ENCODE peak calls at places on chromosomes 2 and 18, in seven cellular contexts. C is neural progenitor cell, F is cardiac fibroblast, H is lower lobe of right lung, E is fibroblast of mammary gland, U is astrocyte, N is brain microvascular endothelial cell. Z is an unnamed sample.

GRCh38 chr2:201517094-201517493 is 65.6 kb downstream of the STRADB start:
- DNase-seq in C (no peak), F (no peak), H (no peak), E (no peak), U (peak; percentile 69), N (peak; percentile 2), Z (no peak)

GRCh38 chr2:241777686-241778627 is 1.3 kb downstream of the GAL3ST2 start:
- DNase-seq in C (no peak), F (no peak), H (no peak), E (no peak), U (no peak), N (no peak), Z (peak; percentile 48)

GRCh38 chr2:63790913-63791312 is 50.8 kb upstream of the UGP2 start:
- DNase-seq in C (no peak), F (peak; percentile 88), H (no peak), E (peak; percentile 97), U (peak; percentile 91), N (peak; percentile 88), Z (no peak)

GRCh38 chr2:230170532-230170931 is 49.3 kb downstream of the SP110 start:
- DNase-seq in C (no peak), F (peak; percentile 49), H (no peak), E (no peak), U (no peak), N (peak; percentile 12), Z (peak; percentile 84)

GRCh38 chr2:25369439-25369838 is 27.7 kb upstream of the DNMT3A start:
- DNase-seq in C (no peak), F (no peak), H (no peak), E (no peak), U (no peak), N (no peak), Z (no peak)

GRCh38 chr2:40690525-40690924 is 238.6 kb upstream of the SLC8A1 start:
- DNase-seq in C (no peak), F (no peak), H (no peak), E (peak; percentile 3), U (no peak), N (no peak), Z (no peak)

GRCh38 chr18:56257215-56257614 is 381.2 kb downstream of the TXNL1 start:
- DNase-seq in C (no peak), F (peak; percentile 63), H (no peak), E (peak; percentile 83), U (peak; percentile 97), N (peak; percentile 47), Z (no peak)

GRCh38 chr18:79786781-79787526 is 10.8 kb upstream of the KCNG2 start:
- DNase-seq in C (no peak), F (peak; percentile 68), H (peak; percentile 35), E (peak; percentile 81), U (no peak), N (no peak), Z (no peak)

GRCh38 chr2:83142934-83143333 is 1316.1 kb downstream of the SUCLG1 start:
- DNase-seq in C (no peak), F (no peak), H (no peak), E (no peak), U (no peak), N (no peak), Z (no peak)

GRCh38 chr2:126990605-126991532 is 92.2 kb downstream of the TEX51 start:
- DNase-seq in C (no peak), F (no peak), H (no peak), E (no peak), U (no peak), N (no peak), Z (no peak)

GRCh38 chr2:85215074-85216050 is 82.2 kb downstream of the TCF7L1 start:
- DNase-seq in C (peak; percentile 79), F (peak; percentile 78), H (no peak), E (peak; percentile 86), U (peak; percentile 92), N (peak; percentile 62), Z (no peak)

GRCh38 chr2:8028036-8028435 is 653.8 kb upstream of the ID2 start:
- DNase-seq in C (no peak), F (no peak), H (no peak), E (no peak), U (no peak), N (no peak), Z (no peak)

GRCh38 chr2:1736045-1736444 is 8.3 kb downstream of the PXDN start:
- DNase-seq in C (no peak), F (peak; percentile 31), H (no peak), E (peak; percentile 25), U (peak; percentile 84), N (no peak), Z (no peak)

GRCh38 chr2:12057436-12058166 is 311.2 kb downstream of the LPIN1 start:
- DNase-seq in C (no peak), F (no peak), H (peak; percentile 52), E (no peak), U (peak; percentile 45), N (peak; percentile 31), Z (peak; percentile 25)

GRCh38 chr2:185785851-185786473 is 47.4 kb downstream of the FSIP2 start:
- DNase-seq in C (no peak), F (no peak), H (no peak), E (peak; percentile 28), U (no peak), N (no peak), Z (no peak)

GRCh38 chr18:79241755-79242154 is 154.0 kb upstream of the NFATC1 start:
- DNase-seq in C (no peak), F (no peak), H (no peak), E (no peak), U (no peak), N (no peak), Z (no peak)

GRCh38 chr2:227860116-227860724 is 11.2 kb upstream of the DAW1 start:
- DNase-seq in C (no peak), F (no peak), H (no peak), E (no peak), U (no peak), N (no peak), Z (no peak)

GRCh38 chr2:83596592-83597339 is 862.3 kb downstream of the SUCLG1 start:
- DNase-seq in C (no peak), F (no peak), H (no peak), E (no peak), U (no peak), N (no peak), Z (no peak)

GRCh38 chr2:28868611-28869010 is 1.5 kb downstream of the TRMT61B start:
- DNase-seq in C (peak; percentile 34), F (no peak), H (no peak), E (no peak), U (no peak), N (no peak), Z (no peak)

GRCh38 chr2:28869494-28870145 is 489 bp downstream of the TRMT61B start:
- DNase-seq in C (peak; percentile 17), F (no peak), H (peak; percentile 58), E (no peak), U (no peak), N (no peak), Z (peak; percentile 24)

GRCh38 chr2:28871620-28872019 is 1.5 kb upstream of the TRMT61B start:
- DNase-seq in C (no peak), F (no peak), H (no peak), E (no peak), U (no peak), N (no peak), Z (no peak)

GRCh38 chr2:28870146-28870891 is at the start of gene TRMT61B:
- DNase-seq in C (peak; percentile 98), F (peak; percentile 95), H (peak; percentile 98), E (peak; percentile 92), U (peak; percentile 88), N (peak; percentile 97), Z (peak; percentile 97)
- H3K4me3 ChIP-seq in C (peak within 1 kb of the TSS; percentile 91), F (peak within 1 kb of the TSS; percentile 91), H (peak within 1 kb of the TSS; percentile 99), E (peak within 1 kb of the TSS; percentile 95), U (peak within 1 kb of the TSS; percentile 95), N (peak within 1 kb of the TSS; percentile 97), Z (peak within 1 kb of the TSS; percentile 85)

DNA sequence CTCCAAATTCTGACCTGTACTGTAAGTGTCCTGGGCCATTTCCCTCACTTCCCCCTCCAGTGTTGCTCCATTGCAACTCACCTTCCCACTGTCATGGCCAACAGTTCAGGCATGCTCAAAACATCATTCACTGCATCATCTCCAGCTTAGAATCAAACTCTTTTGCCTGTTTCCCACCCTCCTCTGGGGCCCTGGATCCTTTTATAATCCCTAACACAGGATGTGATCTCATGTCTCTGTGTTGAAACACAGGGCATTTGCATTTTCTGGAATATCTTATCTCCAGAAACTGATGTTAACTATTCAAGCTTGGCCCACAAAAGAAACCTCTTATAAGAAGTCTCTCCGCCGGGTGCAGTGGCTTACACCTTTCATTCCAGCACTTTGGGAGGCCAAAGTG is 3.0 kb downstream of the DPP4 start:
- DNase-seq in C (no peak), F (peak; percentile 76), H (no peak), E (peak; percentile 35), U (no peak), N (no peak), Z (no peak)
- H3K4me3 ChIP-seq in C (no peak overlapping the region), F (no peak overlapping the region), H (no peak overlapping the region), E (no peak overlapping the region), U (no peak overlapping the region), N (no peak overlapping the region), Z (no peak overlapping the region)

DNA sequence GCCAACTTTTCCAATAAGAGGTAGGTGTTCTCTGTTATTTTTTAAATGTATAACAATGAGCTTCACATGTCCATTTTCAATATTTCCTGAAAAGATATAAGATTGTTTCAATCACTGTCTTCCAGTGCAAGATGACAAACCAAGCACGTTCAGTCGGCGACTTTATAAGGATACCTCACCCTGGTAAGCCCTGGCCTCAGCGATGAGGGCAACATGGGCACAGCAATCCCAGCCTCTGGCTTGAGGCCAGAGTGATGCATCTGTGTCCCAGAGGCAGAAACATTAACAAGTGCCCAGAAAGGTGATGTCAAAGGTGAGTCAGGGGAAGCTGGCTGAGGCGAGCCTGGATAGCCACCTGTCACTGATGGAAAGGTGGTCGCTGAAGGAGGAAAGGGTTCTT is 65.7 kb downstream of the FBXO15 start:
- DNase-seq in C (no peak), F (no peak), H (no peak), E (no peak), U (no peak), N (no peak), Z (no peak)
- H3K4me3 ChIP-seq in C (no peak overlapping the region), F (no peak overlapping the region), H (no peak overlapping the region), E (no peak overlapping the region), U (no peak overlapping the region), N (no peak overlapping the region), Z (no peak overlapping the region)

DNA sequence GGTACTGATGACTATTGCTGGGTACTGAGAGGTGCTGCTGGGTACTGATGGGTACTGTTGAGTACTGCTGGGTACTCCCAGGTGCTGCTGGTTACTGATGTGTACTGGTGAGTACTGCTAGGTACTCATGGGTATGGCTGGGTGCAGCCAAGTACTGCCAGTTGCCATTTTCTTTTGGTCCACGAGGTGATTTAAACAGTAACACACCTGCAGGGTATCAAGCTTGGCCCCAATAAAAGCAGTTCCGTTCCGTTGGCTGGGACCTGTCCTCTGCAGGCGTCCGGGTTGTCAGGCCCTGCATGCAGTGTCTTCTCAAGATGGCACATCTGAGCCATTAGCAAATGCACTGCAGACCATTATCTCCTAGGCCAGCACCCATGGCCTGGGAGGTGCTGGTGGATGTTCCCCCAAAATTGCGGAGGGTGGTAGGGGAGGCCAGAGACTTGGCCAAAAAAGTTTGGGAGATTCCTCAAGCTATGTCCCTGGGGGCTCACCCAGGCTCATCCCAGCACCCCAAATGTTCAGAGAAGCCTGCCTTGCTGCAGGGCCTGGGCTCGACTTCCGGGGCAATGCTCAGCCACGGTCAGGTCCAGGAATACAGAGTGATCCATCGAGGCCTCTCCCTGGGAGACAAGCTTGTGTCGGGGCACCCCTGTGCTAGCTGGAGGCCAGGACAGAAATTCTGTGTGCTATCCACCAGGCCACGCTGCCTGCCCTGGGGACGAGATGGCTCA is 165.2 kb downstream of the TWIST2 start:
- DNase-seq in C (no peak), F (no peak), H (no peak), E (no peak), U (no peak), N (no peak), Z (no peak)
- H3K4me3 ChIP-seq in C (no peak overlapping the region), F (no peak overlapping the region), H (no peak overlapping the region), E (no peak overlapping the region), U (no peak overlapping the region), N (no peak overlapping the region), Z (no peak overlapping the region)

GRCh38 chr2:149258531-149258930 is 71.9 kb upstream of the LYPD6 start:
- DNase-seq in C (no peak), F (no peak), H (no peak), E (no peak), U (no peak), N (no peak), Z (peak; percentile 29)
- H3K4me3 ChIP-seq in C (no peak overlapping the region), F (no peak overlapping the region), H (no peak overlapping the region), E (no peak overlapping the region), U (no peak overlapping the region), N (no peak overlapping the region), Z (no peak overlapping the region)